ENCODE peak calls at places on chromosome 17, in eight cellular contexts. One of them, this sample, is unnamed.

GRCh38 chr17:79945591-79946255 is 89.9 kb downstream of the TBC1D16 start:
- DNase-seq in kidney epithelial cell: no peak
- DNase-seq in lower lobe of right lung: peak
- DNase-seq in cardiac fibroblast: no peak
- DNase-seq in breast epithelium: peak
- DNase-seq in colonic mucosa: no peak
- DNase-seq in sigmoid colon: peak
- DNase-seq in fibroblast of pulmonary artery: no peak
- DNase-seq in this sample: peak

GRCh38 chr17:27523712-27524111 is 67.5 kb downstream of the KSR1 start:
- DNase-seq in kidney epithelial cell: no peak
- DNase-seq in lower lobe of right lung: no peak
- DNase-seq in cardiac fibroblast: no peak
- DNase-seq in breast epithelium: no peak
- DNase-seq in colonic mucosa: no peak
- DNase-seq in sigmoid colon: no peak
- DNase-seq in fibroblast of pulmonary artery: no peak
- DNase-seq in this sample: no peak

GRCh38 chr17:7816926-7817642 is 16.9 kb upstream of the KDM6B start:
- DNase-seq in kidney epithelial cell: no peak
- DNase-seq in lower lobe of right lung: no peak
- DNase-seq in cardiac fibroblast: no peak
- DNase-seq in breast epithelium: no peak
- DNase-seq in colonic mucosa: no peak
- DNase-seq in sigmoid colon: no peak
- DNase-seq in fibroblast of pulmonary artery: no peak
- DNase-seq in this sample: no peak

GRCh38 chr17:55420776-55421178 is 858 bp downstream of the MMD start:
- DNase-seq in kidney epithelial cell: no peak
- DNase-seq in lower lobe of right lung: peak
- DNase-seq in cardiac fibroblast: no peak
- DNase-seq in breast epithelium: peak
- DNase-seq in colonic mucosa: peak
- DNase-seq in sigmoid colon: peak
- DNase-seq in fibroblast of pulmonary artery: no peak
- DNase-seq in this sample: no peak

GRCh38 chr17:79750650-79751545 is 20.2 kb downstream of the ENPP7 start:
- DNase-seq in kidney epithelial cell: no peak
- DNase-seq in lower lobe of right lung: peak
- DNase-seq in cardiac fibroblast: no peak
- DNase-seq in breast epithelium: no peak
- DNase-seq in colonic mucosa: no peak
- DNase-seq in sigmoid colon: no peak
- DNase-seq in fibroblast of pulmonary artery: no peak
- DNase-seq in this sample: no peak

GRCh38 chr17:35345926-35346771 is 27.3 kb downstream of the SLFN11 start:
- DNase-seq in kidney epithelial cell: no peak
- DNase-seq in lower lobe of right lung: peak
- DNase-seq in cardiac fibroblast: peak
- DNase-seq in breast epithelium: no peak
- DNase-seq in colonic mucosa: peak
- DNase-seq in sigmoid colon: peak
- DNase-seq in fibroblast of pulmonary artery: peak
- DNase-seq in this sample: peak

GRCh38 chr17:72756256-72756655 is 336.2 kb downstream of the SLC39A11 start:
- DNase-seq in kidney epithelial cell: no peak
- DNase-seq in lower lobe of right lung: no peak
- DNase-seq in cardiac fibroblast: no peak
- DNase-seq in breast epithelium: no peak
- DNase-seq in colonic mucosa: no peak
- DNase-seq in sigmoid colon: no peak
- DNase-seq in fibroblast of pulmonary artery: no peak
- DNase-seq in this sample: no peak

GRCh38 chr17:56756536-56756935 is 77.2 kb downstream of the C17orf67 start:
- DNase-seq in kidney epithelial cell: peak
- DNase-seq in lower lobe of right lung: no peak
- DNase-seq in cardiac fibroblast: peak
- DNase-seq in breast epithelium: no peak
- DNase-seq in colonic mucosa: no peak
- DNase-seq in sigmoid colon: no peak
- DNase-seq in fibroblast of pulmonary artery: peak
- DNase-seq in this sample: peak

GRCh38 chr17:63838586-63839184 is 3.8 kb downstream of the SMARCD2 start:
- DNase-seq in kidney epithelial cell: no peak
- DNase-seq in lower lobe of right lung: peak
- DNase-seq in cardiac fibroblast: peak
- DNase-seq in breast epithelium: peak
- DNase-seq in colonic mucosa: peak
- DNase-seq in sigmoid colon: peak
- DNase-seq in fibroblast of pulmonary artery: peak
- DNase-seq in this sample: peak

GRCh38 chr17:56913000-56913866 is 616 bp downstream of the TRIM25 start:
- DNase-seq in kidney epithelial cell: no peak
- DNase-seq in lower lobe of right lung: no peak
- DNase-seq in cardiac fibroblast: peak
- DNase-seq in breast epithelium: peak
- DNase-seq in colonic mucosa: peak
- DNase-seq in sigmoid colon: peak
- DNase-seq in fibroblast of pulmonary artery: peak
- DNase-seq in this sample: no peak

DNA sequence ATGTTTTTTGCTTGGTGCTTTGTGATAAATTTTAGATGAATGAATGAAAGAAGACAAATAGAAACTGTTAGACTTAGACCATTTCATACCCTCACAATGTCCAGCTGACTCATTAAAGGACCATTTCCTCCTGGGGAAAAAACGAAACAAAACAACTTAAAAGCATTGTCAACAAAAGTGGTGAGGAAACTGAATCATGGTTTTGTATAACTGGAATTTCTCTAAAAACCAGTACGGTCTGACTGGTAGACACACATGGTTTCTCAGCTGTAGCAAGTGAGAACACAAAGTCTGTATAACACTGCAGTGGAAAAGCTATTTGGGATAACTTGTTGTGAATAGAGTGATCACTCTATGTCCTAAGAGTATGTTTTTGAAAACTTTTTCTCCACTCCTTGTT is 5.3 kb upstream of the DDX52 start:
- DNase-seq in kidney epithelial cell: peak
- DNase-seq in lower lobe of right lung: no peak
- DNase-seq in cardiac fibroblast: peak
- DNase-seq in breast epithelium: no peak
- DNase-seq in colonic mucosa: no peak
- DNase-seq in sigmoid colon: no peak
- DNase-seq in fibroblast of pulmonary artery: peak
- DNase-seq in this sample: peak
- H3K4me3 ChIP-seq in kidney epithelial cell: no peak
- H3K4me3 ChIP-seq in lower lobe of right lung: no peak
- H3K4me3 ChIP-seq in cardiac fibroblast: no peak
- H3K4me3 ChIP-seq in breast epithelium: no peak
- H3K4me3 ChIP-seq in colonic mucosa: no peak
- H3K4me3 ChIP-seq in sigmoid colon: no peak
- H3K4me3 ChIP-seq in fibroblast of pulmonary artery: peak
- H3K4me3 ChIP-seq in this sample: no peak

DNA sequence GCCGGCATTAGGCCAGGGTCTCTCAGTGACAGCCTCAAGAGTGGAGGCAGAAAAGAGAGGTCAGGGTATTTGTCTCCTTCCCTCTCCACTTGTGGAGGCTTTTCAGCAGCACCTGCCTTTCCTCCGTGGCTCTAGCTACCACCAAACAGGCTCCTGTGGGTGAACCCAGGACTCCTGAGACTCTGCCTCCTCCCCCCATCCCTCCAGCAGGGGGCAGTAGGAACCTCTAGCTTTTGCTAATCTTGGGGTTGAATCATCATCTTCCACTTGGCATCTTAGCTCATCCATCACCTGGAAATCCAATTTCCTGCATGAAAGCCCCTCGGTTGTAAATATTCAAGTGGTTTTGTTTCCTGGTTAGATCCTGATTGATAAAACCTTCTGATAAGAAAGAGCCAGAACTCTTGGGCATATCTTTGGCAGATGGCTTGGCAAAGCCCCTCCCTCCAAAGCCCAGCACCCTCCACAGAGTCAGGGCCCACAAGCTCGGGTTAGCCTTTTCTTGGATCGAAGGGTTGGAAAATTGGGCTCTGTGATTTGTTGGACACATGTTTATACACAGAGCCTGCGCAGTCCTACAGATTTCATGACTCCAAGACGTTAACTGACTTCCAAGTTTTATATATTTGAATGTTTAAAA is 322.1 kb downstream of the MAP2K4 start:
- DNase-seq in kidney epithelial cell: no peak
- DNase-seq in lower lobe of right lung: no peak
- DNase-seq in cardiac fibroblast: peak
- DNase-seq in breast epithelium: no peak
- DNase-seq in colonic mucosa: peak
- DNase-seq in sigmoid colon: no peak
- DNase-seq in fibroblast of pulmonary artery: peak
- DNase-seq in this sample: no peak
- TF ChIP-seq CTCF in kidney epithelial cell: peak
- TF ChIP-seq CTCF in lower lobe of right lung: peak
- TF ChIP-seq CTCF in cardiac fibroblast: peak
- TF ChIP-seq CTCF in breast epithelium: no peak
- TF ChIP-seq CTCF in colonic mucosa: peak
- TF ChIP-seq CTCF in sigmoid colon: no peak
- TF ChIP-seq CTCF in fibroblast of pulmonary artery: peak
- TF ChIP-seq CTCF in this sample: peak

GRCh38 chr17:77324227-77324626 is 183.5 kb downstream of the SEC14L1 start:
- DNase-seq in kidney epithelial cell: no peak
- DNase-seq in lower lobe of right lung: peak
- DNase-seq in cardiac fibroblast: no peak
- DNase-seq in breast epithelium: peak
- DNase-seq in colonic mucosa: peak
- DNase-seq in sigmoid colon: peak
- DNase-seq in fibroblast of pulmonary artery: no peak
- DNase-seq in this sample: no peak
- H3K4me3 ChIP-seq in kidney epithelial cell: no peak
- H3K4me3 ChIP-seq in lower lobe of right lung: no peak
- H3K4me3 ChIP-seq in cardiac fibroblast: peak
- H3K4me3 ChIP-seq in breast epithelium: no peak
- H3K4me3 ChIP-seq in colonic mucosa: no peak
- H3K4me3 ChIP-seq in sigmoid colon: no peak
- H3K4me3 ChIP-seq in fibroblast of pulmonary artery: peak
- H3K4me3 ChIP-seq in this sample: no peak

GRCh38 chr17:43003542-43004172 is 2.9 kb upstream of the IFI35 start:
- DNase-seq in kidney epithelial cell: no peak
- DNase-seq in lower lobe of right lung: no peak
- DNase-seq in cardiac fibroblast: peak
- DNase-seq in breast epithelium: no peak
- DNase-seq in colonic mucosa: no peak
- DNase-seq in sigmoid colon: no peak
- DNase-seq in fibroblast of pulmonary artery: no peak
- DNase-seq in this sample: peak
- TF ChIP-seq CTCF in kidney epithelial cell: no peak
- TF ChIP-seq CTCF in lower lobe of right lung: no peak
- TF ChIP-seq CTCF in cardiac fibroblast: peak
- TF ChIP-seq CTCF in breast epithelium: no peak
- TF ChIP-seq CTCF in colonic mucosa: no peak
- TF ChIP-seq CTCF in sigmoid colon: no peak
- TF ChIP-seq CTCF in fibroblast of pulmonary artery: no peak
- TF ChIP-seq CTCF in this sample: no peak

GRCh38 chr17:82105417-82105881 is 7.4 kb upstream of the FASN start:
- DNase-seq in kidney epithelial cell: no peak
- DNase-seq in lower lobe of right lung: no peak
- DNase-seq in cardiac fibroblast: no peak
- DNase-seq in breast epithelium: no peak
- DNase-seq in colonic mucosa: no peak
- DNase-seq in sigmoid colon: peak
- DNase-seq in fibroblast of pulmonary artery: no peak
- DNase-seq in this sample: no peak
- H3K4me3 ChIP-seq in kidney epithelial cell: no peak
- H3K4me3 ChIP-seq in lower lobe of right lung: peak
- H3K4me3 ChIP-seq in cardiac fibroblast: no peak
- H3K4me3 ChIP-seq in breast epithelium: no peak
- H3K4me3 ChIP-seq in colonic mucosa: no peak
- H3K4me3 ChIP-seq in sigmoid colon: no peak
- H3K4me3 ChIP-seq in fibroblast of pulmonary artery: no peak
- H3K4me3 ChIP-seq in this sample: no peak

DNA sequence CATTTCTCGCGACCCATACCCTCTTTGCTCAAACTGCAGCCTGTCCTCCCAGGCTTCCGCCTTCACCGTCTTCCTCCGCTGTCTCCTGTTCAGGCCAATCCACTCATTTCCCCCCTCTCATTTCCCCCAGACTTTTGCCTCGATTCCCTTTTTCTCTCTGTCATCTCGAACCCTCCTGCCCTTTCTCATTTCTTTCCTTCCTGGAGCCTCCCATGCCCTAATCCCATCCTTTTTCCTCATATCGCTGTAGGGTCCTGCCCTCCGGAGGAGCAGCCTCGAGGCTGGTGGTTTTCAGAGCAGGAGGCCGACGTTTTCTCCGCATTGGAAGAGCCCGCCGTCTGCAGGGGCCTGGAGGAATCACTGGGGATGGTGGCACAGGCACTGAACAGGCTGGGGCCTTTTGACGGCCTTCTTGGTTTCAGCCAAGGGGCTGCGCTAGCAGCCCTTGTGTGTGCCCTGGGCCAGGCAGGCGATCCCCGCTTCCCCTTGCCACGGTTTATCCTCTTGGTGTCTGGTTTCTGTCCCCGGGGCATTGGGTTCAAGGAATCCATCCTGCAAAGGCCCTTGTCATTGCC is 620 bp downstream of the OVCA2 start:
- DNase-seq in kidney epithelial cell: no peak
- DNase-seq in lower lobe of right lung: no peak
- DNase-seq in cardiac fibroblast: peak
- DNase-seq in breast epithelium: no peak
- DNase-seq in colonic mucosa: no peak
- DNase-seq in sigmoid colon: no peak
- DNase-seq in fibroblast of pulmonary artery: peak
- DNase-seq in this sample: peak
- TF ChIP-seq CTCF in kidney epithelial cell: peak
- TF ChIP-seq CTCF in lower lobe of right lung: no peak
- TF ChIP-seq CTCF in cardiac fibroblast: peak
- TF ChIP-seq CTCF in breast epithelium: no peak
- TF ChIP-seq CTCF in colonic mucosa: no peak
- TF ChIP-seq CTCF in sigmoid colon: peak
- TF ChIP-seq CTCF in fibroblast of pulmonary artery: peak
- TF ChIP-seq CTCF in this sample: peak

DNA sequence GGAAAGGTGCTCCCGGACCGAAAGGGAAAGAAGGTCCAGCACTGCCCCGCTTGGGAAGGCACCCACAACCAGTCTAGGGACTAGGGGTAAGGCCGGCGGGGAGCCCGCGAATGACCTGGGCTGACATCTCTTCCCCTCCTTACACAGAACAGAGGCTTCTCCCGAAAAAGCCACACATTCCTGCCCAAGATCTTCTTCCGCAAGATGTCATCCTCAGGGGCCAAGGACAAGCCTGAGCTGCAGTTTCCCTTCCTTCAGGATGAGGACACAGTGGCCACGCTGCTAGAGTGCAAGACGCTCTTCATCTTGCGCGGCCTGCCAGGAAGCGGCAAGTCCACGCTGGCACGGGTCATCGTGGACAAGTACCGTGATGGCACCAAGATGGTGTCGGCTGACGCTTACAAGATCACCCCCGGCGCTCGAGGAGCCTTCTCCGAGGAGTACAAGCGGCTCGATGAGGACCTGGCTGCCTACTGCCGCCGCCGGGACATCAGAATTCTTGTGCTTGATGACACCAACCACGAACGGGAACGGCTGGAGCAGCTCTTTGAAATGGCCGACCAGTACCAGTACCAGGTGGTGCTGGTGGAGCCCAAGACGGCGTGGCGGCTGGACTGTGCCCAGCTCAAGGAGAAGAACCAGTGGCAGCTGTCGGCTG is 1.5 kb downstream of the CNP start:
- DNase-seq in kidney epithelial cell: no peak
- DNase-seq in lower lobe of right lung: no peak
- DNase-seq in cardiac fibroblast: no peak
- DNase-seq in breast epithelium: no peak
- DNase-seq in colonic mucosa: no peak
- DNase-seq in sigmoid colon: no peak
- DNase-seq in fibroblast of pulmonary artery: no peak
- DNase-seq in this sample: no peak
- H3K4me3 ChIP-seq in kidney epithelial cell: peak
- H3K4me3 ChIP-seq in lower lobe of right lung: peak
- H3K4me3 ChIP-seq in cardiac fibroblast: peak
- H3K4me3 ChIP-seq in breast epithelium: peak
- H3K4me3 ChIP-seq in colonic mucosa: peak
- H3K4me3 ChIP-seq in sigmoid colon: peak
- H3K4me3 ChIP-seq in fibroblast of pulmonary artery: peak
- H3K4me3 ChIP-seq in this sample: peak

This sample was measured in astrocyte of the spinal cord.